ENCODE peak calls at places on chromosome 20, in five cellular contexts. One of them, this sample, is unnamed. For H3K9me3, the result is how much of the 10 kb centered on the place peaks cover.

GRCh38 chr20:38128691-38129090 is 36.4 kb downstream of the TGM2 start:
- DNase-seq in NT2/D1: no peak
- DNase-seq in A549: no peak
- DNase-seq in upper lobe of right lung: peak
- DNase-seq in SJCRH30: no peak
- DNase-seq in this sample: no peak

GRCh38 chr20:1322511-1323245 is 6.3 kb downstream of the SDCBP2 start:
- DNase-seq in NT2/D1: no peak
- DNase-seq in A549: no peak
- DNase-seq in upper lobe of right lung: peak
- DNase-seq in SJCRH30: no peak
- DNase-seq in this sample: no peak

GRCh38 chr20:31760457-31761240 is 21.6 kb downstream of the TPX2 start:
- DNase-seq in NT2/D1: no peak
- DNase-seq in A549: no peak
- DNase-seq in upper lobe of right lung: no peak
- DNase-seq in SJCRH30: no peak
- DNase-seq in this sample: no peak

GRCh38 chr20:38034108-38034649 is 633 bp downstream of the RPRD1B start:
- DNase-seq in NT2/D1: no peak
- DNase-seq in A549: no peak
- DNase-seq in upper lobe of right lung: no peak
- DNase-seq in SJCRH30: no peak
- DNase-seq in this sample: no peak

GRCh38 chr20:13017883-13018535 is 9.2 kb downstream of the SPTLC3 start:
- DNase-seq in NT2/D1: no peak
- DNase-seq in A549: no peak
- DNase-seq in upper lobe of right lung: no peak
- DNase-seq in SJCRH30: no peak
- DNase-seq in this sample: no peak

GRCh38 chr20:22452442-22453011 is 131.8 kb downstream of the FOXA2 start:
- DNase-seq in NT2/D1: no peak
- DNase-seq in A549: no peak
- DNase-seq in upper lobe of right lung: no peak
- DNase-seq in SJCRH30: no peak
- DNase-seq in this sample: no peak

GRCh38 chr20:13416531-13416930 is 195.5 kb downstream of the ISM1 start:
- DNase-seq in NT2/D1: no peak
- DNase-seq in A549: no peak
- DNase-seq in upper lobe of right lung: no peak
- DNase-seq in SJCRH30: no peak
- DNase-seq in this sample: no peak

GRCh38 chr20:2751868-2752630 is 48.4 kb downstream of the CPXM1 start:
- DNase-seq in NT2/D1: no peak
- DNase-seq in A549: no peak
- DNase-seq in upper lobe of right lung: peak
- DNase-seq in SJCRH30: no peak
- DNase-seq in this sample: no peak

GRCh38 chr20:38272961-38273360 is 12.4 kb upstream of the KIAA1755 start:
- DNase-seq in NT2/D1: no peak
- DNase-seq in A549: no peak
- DNase-seq in upper lobe of right lung: no peak
- DNase-seq in SJCRH30: no peak
- DNase-seq in this sample: no peak

GRCh38 chr20:37394543-37395410 is 48.8 kb downstream of the SRC start:
- DNase-seq in NT2/D1: no peak
- DNase-seq in A549: no peak
- DNase-seq in upper lobe of right lung: no peak
- DNase-seq in SJCRH30: peak
- DNase-seq in this sample: peak

GRCh38 chr20:14189794-14190402 is 147.5 kb downstream of the FLRT3 start:
- DNase-seq in NT2/D1: no peak
- DNase-seq in A549: peak
- DNase-seq in upper lobe of right lung: no peak
- DNase-seq in SJCRH30: no peak
- DNase-seq in this sample: peak

GRCh38 chr20:58705525-58705924 is 12.9 kb downstream of the NPEPL1 start:
- DNase-seq in NT2/D1: no peak
- DNase-seq in A549: no peak
- DNase-seq in upper lobe of right lung: no peak
- DNase-seq in SJCRH30: no peak
- DNase-seq in this sample: peak

GRCh38 chr20:23133560-23133998 is 47.5 kb upstream of the CD93 start:
- DNase-seq in NT2/D1: no peak
- DNase-seq in A549: no peak
- DNase-seq in upper lobe of right lung: no peak
- DNase-seq in SJCRH30: no peak
- DNase-seq in this sample: no peak

GRCh38 chr20:22430746-22431168 is 153.6 kb downstream of the FOXA2 start:
- DNase-seq in NT2/D1: no peak
- DNase-seq in A549: no peak
- DNase-seq in upper lobe of right lung: no peak
- DNase-seq in SJCRH30: peak
- DNase-seq in this sample: no peak

GRCh38 chr20:38473353-38473795 is 731 bp downstream of the RALGAPB start:
- DNase-seq in NT2/D1: no peak
- DNase-seq in A549: no peak
- DNase-seq in upper lobe of right lung: no peak
- DNase-seq in SJCRH30: no peak
- DNase-seq in this sample: peak

GRCh38 chr20:5400164-5400762 is 83.5 kb upstream of the PROKR2 start:
- DNase-seq in NT2/D1: peak
- DNase-seq in A549: no peak
- DNase-seq in upper lobe of right lung: no peak
- DNase-seq in SJCRH30: peak
- DNase-seq in this sample: no peak

GRCh38 chr20:26209171-26209941 is 512.7 kb upstream of the ZNF337 start:
- DNase-seq in NT2/D1: no peak
- DNase-seq in A549: no peak
- DNase-seq in upper lobe of right lung: peak
- DNase-seq in SJCRH30: no peak
- DNase-seq in this sample: no peak

GRCh38 chr20:23564927-23565326 is 3.4 kb downstream of the CST9L start:
- DNase-seq in NT2/D1: no peak
- DNase-seq in A549: no peak
- DNase-seq in upper lobe of right lung: no peak
- DNase-seq in SJCRH30: no peak
- DNase-seq in this sample: no peak

GRCh38 chr20:32585519-32586127 is 490 bp upstream of the NOL4L start:
- DNase-seq in NT2/D1: no peak
- DNase-seq in A549: no peak
- DNase-seq in upper lobe of right lung: no peak
- DNase-seq in SJCRH30: no peak
- DNase-seq in this sample: no peak

GRCh38 chr20:36808317-36809257 is 35.0 kb upstream of the DSN1 start:
- DNase-seq in NT2/D1: peak
- DNase-seq in A549: peak
- DNase-seq in upper lobe of right lung: peak
- DNase-seq in SJCRH30: peak
- DNase-seq in this sample: peak

GRCh38 chr20:43840382-43841070 is 74.1 kb upstream of the TOX2 start:
- DNase-seq in NT2/D1: peak
- DNase-seq in A549: peak
- DNase-seq in upper lobe of right lung: no peak
- DNase-seq in SJCRH30: peak
- DNase-seq in this sample: peak

GRCh38 chr20:23160536-23161243 is 74.6 kb upstream of the CD93 start:
- DNase-seq in NT2/D1: peak
- DNase-seq in A549: no peak
- DNase-seq in upper lobe of right lung: no peak
- DNase-seq in SJCRH30: no peak
- DNase-seq in this sample: no peak

GRCh38 chr20:21739161-21739560 is 33.7 kb downstream of the PAX1 start:
- DNase-seq in NT2/D1: no peak
- DNase-seq in A549: no peak
- DNase-seq in upper lobe of right lung: no peak
- DNase-seq in SJCRH30: no peak
- DNase-seq in this sample: no peak

GRCh38 chr20:37315293-37316110 is 26.0 kb downstream of the MANBAL start:
- DNase-seq in NT2/D1: no peak
- DNase-seq in A549: no peak
- DNase-seq in upper lobe of right lung: no peak
- DNase-seq in SJCRH30: no peak
- DNase-seq in this sample: no peak

GRCh38 chr20:6074145-6074561 is 20.3 kb upstream of the LRRN4 start:
- DNase-seq in NT2/D1: no peak
- DNase-seq in A549: peak
- DNase-seq in upper lobe of right lung: no peak
- DNase-seq in SJCRH30: no peak
- DNase-seq in this sample: peak

GRCh38 chr20:19519461-19519860 is 238.6 kb upstream of the RIN2 start:
- DNase-seq in NT2/D1: no peak
- DNase-seq in A549: no peak
- DNase-seq in upper lobe of right lung: no peak
- DNase-seq in SJCRH30: no peak
- DNase-seq in this sample: no peak

GRCh38 chr20:23528867-23529431 is 38.0 kb downstream of the CST8 start:
- DNase-seq in NT2/D1: no peak
- DNase-seq in A549: no peak
- DNase-seq in upper lobe of right lung: no peak
- DNase-seq in SJCRH30: no peak
- DNase-seq in this sample: no peak

GRCh38 chr20:19137641-19138040 is 74.8 kb upstream of the SLC24A3 start:
- DNase-seq in NT2/D1: no peak
- DNase-seq in A549: no peak
- DNase-seq in upper lobe of right lung: no peak
- DNase-seq in SJCRH30: peak
- DNase-seq in this sample: no peak

GRCh38 chr20:32707691-32708581 is 34.2 kb upstream of the C20orf203 start:
- DNase-seq in NT2/D1: no peak
- DNase-seq in A549: no peak
- DNase-seq in upper lobe of right lung: no peak
- DNase-seq in SJCRH30: no peak
- DNase-seq in this sample: no peak

GRCh38 chr20:56202493-56203077 is 45.9 kb upstream of the MC3R start:
- DNase-seq in NT2/D1: no peak
- DNase-seq in A549: peak
- DNase-seq in upper lobe of right lung: no peak
- DNase-seq in SJCRH30: no peak
- DNase-seq in this sample: no peak
- H3K9me3 ChIP-seq in NT2/D1: under half
- H3K9me3 ChIP-seq in A549: under half
- H3K9me3 ChIP-seq in upper lobe of right lung: under half
- H3K9me3 ChIP-seq in SJCRH30: under half
- H3K9me3 ChIP-seq in this sample: under half

GRCh38 chr20:29298271-29298590 is 1959.2 kb upstream of the DEFB115 start:
- DNase-seq in NT2/D1: no peak
- DNase-seq in A549: no peak
- DNase-seq in upper lobe of right lung: no peak
- DNase-seq in SJCRH30: no peak
- DNase-seq in this sample: no peak
- H3K9me3 ChIP-seq in NT2/D1: under half
- H3K9me3 ChIP-seq in A549: under half
- H3K9me3 ChIP-seq in upper lobe of right lung: under half
- H3K9me3 ChIP-seq in SJCRH30: under half
- H3K9me3 ChIP-seq in this sample: under half

GRCh38 chr20:56200456-56200855 is 48.1 kb upstream of the MC3R start:
- DNase-seq in NT2/D1: peak
- DNase-seq in A549: no peak
- DNase-seq in upper lobe of right lung: no peak
- DNase-seq in SJCRH30: no peak
- DNase-seq in this sample: no peak

GRCh38 chr20:56194042-56194441 is 54.5 kb upstream of the MC3R start:
- DNase-seq in NT2/D1: no peak
- DNase-seq in A549: no peak
- DNase-seq in upper lobe of right lung: no peak
- DNase-seq in SJCRH30: no peak
- DNase-seq in this sample: no peak

DNA sequence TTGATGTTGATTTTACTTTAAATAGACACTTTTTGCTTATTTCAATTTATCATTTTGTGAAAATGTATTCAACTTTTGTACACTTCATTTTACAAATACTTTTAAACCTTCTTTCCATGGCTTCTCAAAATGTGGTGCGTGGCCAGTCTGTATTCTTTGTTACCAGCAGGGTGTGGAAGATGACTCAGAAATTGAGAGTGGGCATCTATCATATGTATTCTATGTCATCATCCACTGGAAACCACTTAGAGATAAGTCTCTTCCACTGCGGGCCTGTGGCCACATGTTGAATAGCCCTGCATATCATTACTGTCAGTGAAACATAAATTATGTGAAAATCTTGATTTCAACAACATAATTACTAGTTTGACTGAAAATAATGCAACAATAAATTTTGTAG is 52.6 kb upstream of the MC3R start:
- DNase-seq in NT2/D1: no peak
- DNase-seq in A549: no peak
- DNase-seq in upper lobe of right lung: no peak
- DNase-seq in SJCRH30: no peak
- DNase-seq in this sample: no peak
- H3K9me3 ChIP-seq in NT2/D1: under half
- H3K9me3 ChIP-seq in A549: under half
- H3K9me3 ChIP-seq in upper lobe of right lung: under half
- H3K9me3 ChIP-seq in SJCRH30: under half
- H3K9me3 ChIP-seq in this sample: under half

GRCh38 chr20:49284818-49285217 is 7.0 kb upstream of the ZNFX1 start:
- DNase-seq in NT2/D1: no peak
- DNase-seq in A549: no peak
- DNase-seq in upper lobe of right lung: no peak
- DNase-seq in SJCRH30: no peak
- DNase-seq in this sample: no peak

GRCh38 chr20:49283703-49284625 is 6.1 kb upstream of the ZNFX1 start:
- DNase-seq in NT2/D1: no peak
- DNase-seq in A549: no peak
- DNase-seq in upper lobe of right lung: no peak
- DNase-seq in SJCRH30: no peak
- DNase-seq in this sample: no peak

GRCh38 chr20:49286689-49287551 is 9.1 kb upstream of the ZNFX1 start:
- DNase-seq in NT2/D1: no peak
- DNase-seq in A549: no peak
- DNase-seq in upper lobe of right lung: no peak
- DNase-seq in SJCRH30: no peak
- DNase-seq in this sample: no peak

GRCh38 chr20:49285813-49286494 is 8.1 kb upstream of the ZNFX1 start:
- DNase-seq in NT2/D1: no peak
- DNase-seq in A549: no peak
- DNase-seq in upper lobe of right lung: no peak
- DNase-seq in SJCRH30: no peak
- DNase-seq in this sample: no peak

DNA sequence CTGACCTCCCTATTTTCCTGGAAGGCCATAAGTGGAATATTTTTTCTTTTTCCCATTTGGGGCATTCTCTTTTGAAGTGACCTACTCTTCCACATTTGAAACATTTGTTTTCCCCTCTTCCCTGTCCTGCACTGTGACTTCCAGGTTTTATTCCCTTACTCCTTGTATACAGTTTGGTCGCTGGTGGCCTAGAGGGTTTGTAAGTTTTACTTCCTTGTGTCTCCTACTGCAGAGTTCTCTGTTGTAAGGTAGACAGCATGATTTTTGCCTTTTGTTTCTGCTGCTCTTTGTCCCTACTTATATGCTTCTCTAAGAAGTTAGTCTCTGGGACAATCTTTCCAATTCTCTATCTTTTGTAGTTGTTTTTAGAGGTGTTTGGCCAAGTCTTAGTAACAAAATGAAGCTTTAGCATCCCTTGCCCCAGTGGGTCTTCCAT is 7.4 kb upstream of the ZNFX1 start:
- DNase-seq in NT2/D1: no peak
- DNase-seq in A549: no peak
- DNase-seq in upper lobe of right lung: no peak
- DNase-seq in SJCRH30: no peak
- DNase-seq in this sample: no peak
- H3K9me3 ChIP-seq in NT2/D1: half or more
- H3K9me3 ChIP-seq in A549: under half
- H3K9me3 ChIP-seq in upper lobe of right lung: under half
- H3K9me3 ChIP-seq in SJCRH30: under half
- H3K9me3 ChIP-seq in this sample: under half